ENCODE peak calls at places on chromosomes 6 and 20, in nine cellular contexts. D is NCI-H748 treated with DMSO at 0.1 percent for 48 hours, K is cardiac septum, Q is NCI-H1092 treated with DMSO at 0.1 percent for 48 hours, S is BE2C, B is left cardiac atrium, A is transverse colon, J is NB4, E is endothelial cell. N is an unnamed sample.

GRCh38 chr20:3823881-3824280 is 3.5 kb downstream of the AP5S1 start:
- DNase-seq in D (no peak), S (no peak), E (no peak), K (no peak), J (no peak), A (no peak), B (no peak), Q (no peak), N (no peak)

GRCh38 chr6:159594750-159595117 is 98.3 kb downstream of the SOD2 start:
- DNase-seq in A (no peak), J (no peak), E (no peak), B (no peak), D (no peak), S (no peak), Q (no peak), K (no peak), N (no peak)

GRCh38 chr6:7058250-7058923 is 49.4 kb upstream of the RREB1 start:
- DNase-seq in K (no peak), J (peak; percentile 99), D (no peak), B (peak; percentile 35), Q (no peak), E (no peak), S (no peak), A (peak; percentile 78), N (no peak)

GRCh38 chr20:19802492-19803158 is 44.6 kb downstream of the RIN2 start:
- DNase-seq in A (no peak), D (no peak), E (no peak), Q (no peak), K (no peak), B (no peak), J (peak; percentile 49), S (no peak), N (no peak)

GRCh38 chr6:148743476-148743875 is 3.4 kb upstream of the UST start:
- DNase-seq in Q (no peak), E (no peak), B (no peak), J (no peak), S (no peak), A (no peak), D (no peak), K (no peak), N (no peak)

GRCh38 chr20:63061701-63062100 is 54.9 kb upstream of the BHLHE23 start:
- DNase-seq in J (no peak), B (peak; percentile 8), Q (no peak), K (peak; percentile 17), S (no peak), D (no peak), E (no peak), A (no peak), N (no peak)

GRCh38 chr20:43751167-43752050 is 24.6 kb upstream of the GTSF1L start:
- DNase-seq in E (no peak), J (peak; percentile 85), B (no peak), S (no peak), Q (no peak), D (no peak), K (no peak), A (peak; percentile 50), N (no peak)

GRCh38 chr20:3679749-3680700 is 1.8 kb downstream of the ADAM33 start:
- DNase-seq in Q (no peak), S (no peak), A (peak; percentile 56), B (peak; percentile 58), D (no peak), K (no peak), E (no peak), J (no peak), N (no peak)

GRCh38 chr6:24549674-24550418 is 55.1 kb downstream of the ALDH5A1 start:
- DNase-seq in Q (no peak), J (no peak), E (no peak), S (no peak), D (no peak), A (no peak), K (no peak), B (no peak), N (no peak)

GRCh38 chr20:3616250-3616649 is 46.9 kb downstream of the GFRA4 start:
- DNase-seq in Q (no peak), B (no peak), D (no peak), A (no peak), E (no peak), K (no peak), S (no peak), J (no peak), N (no peak)

GRCh38 chr6:166630421-166630820 is 3.4 kb upstream of the RPS6KA2 start:
- DNase-seq in Q (no peak), B (no peak), D (no peak), E (no peak), K (no peak), J (no peak), A (no peak), S (no peak), N (no peak)

GRCh38 chr6:147586044-147586443 is 77.6 kb downstream of the SAMD5 start:
- DNase-seq in K (no peak), A (peak; percentile 13), D (no peak), B (peak; percentile 24), Q (peak; percentile 11), S (no peak), J (no peak), E (no peak), N (no peak)

GRCh38 chr6:10627800-10628199 is 66.6 kb downstream of the C6orf52 start:
- DNase-seq in Q (no peak), J (no peak), B (no peak), S (no peak), K (no peak), A (no peak), E (no peak), D (no peak), N (no peak)

GRCh38 chr6:163955131-163955530 is 540.6 kb downstream of the QKI start:
- DNase-seq in B (no peak), S (no peak), E (no peak), D (no peak), A (no peak), Q (no peak), J (no peak), K (no peak), N (no peak)

GRCh38 chr20:6122873-6123649 is at the start of gene FERMT1:
- DNase-seq in S (peak; percentile 37), D (peak; percentile 75), J (peak; percentile 94), A (peak; percentile 82), E (peak; percentile 51), K (no peak), Q (peak; percentile 74), B (peak; percentile 65), N (peak; percentile 44)

GRCh38 chr6:125906158-125906998 is 50.2 kb upstream of the HINT3 start:
- DNase-seq in B (peak; percentile 55), S (peak; percentile 60), K (no peak), J (peak; percentile 70), E (peak; percentile 69), D (no peak), A (peak; percentile 64), Q (no peak), N (peak; percentile 23)

GRCh38 chr6:148998704-148999103 is 251.9 kb downstream of the UST start:
- DNase-seq in E (no peak), B (no peak), Q (no peak), A (no peak), K (no peak), S (no peak), D (no peak), J (no peak), N (no peak)